ENCODE peak calls at places on chromosomes 6 and 20, in seven cellular contexts. I is transverse colon, Y is heart left ventricle, L is left ventricle myocardium inferior, N is spleen, T is uterus, U is Peyer's patch. G is an unnamed sample.

GRCh38 chr6:22424196-22424595 is 127.4 kb upstream of the PRL start:
- DNase-seq in T (no peak), U (no peak), I (no peak), Y (no peak), N (no peak), L (no peak), G (no peak)

GRCh38 chr6:44224154-44224977 is 971 bp downstream of the SLC29A1 start:
- DNase-seq in I (no peak), T (no peak), U (no peak), L (no peak), N (peak; percentile 65), Y (no peak), G (no peak)

GRCh38 chr6:133895573-133896343 is 6.8 kb downstream of the TCF21 start:
- DNase-seq in I (no peak), T (no peak), L (peak; percentile 39), Y (peak; percentile 47), N (no peak), U (no peak), G (no peak)

GRCh38 chr6:36319834-36320233 is 16.9 kb downstream of the BNIP5 start:
- DNase-seq in L (no peak), U (no peak), T (no peak), Y (no peak), N (no peak), I (peak; percentile 47), G (no peak)

GRCh38 chr6:142726616-142727015 is 218.4 kb downstream of the HIVEP2 start:
- DNase-seq in L (no peak), T (no peak), U (no peak), Y (no peak), I (no peak), N (no peak), G (no peak)

GRCh38 chr6:89985744-89986493 is 91.7 kb downstream of the GJA10 start:
- DNase-seq in L (no peak), T (no peak), U (no peak), N (no peak), Y (peak; percentile 62), I (no peak), G (no peak)

GRCh38 chr20:21395666-21396044 is 1.7 kb downstream of the NKX2-4 start:
- DNase-seq in T (no peak), Y (no peak), U (no peak), N (no peak), I (no peak), L (no peak), G (peak; percentile 18)

GRCh38 chr20:39253051-39253682 is 291.0 kb downstream of the DHX35 start:
- DNase-seq in U (no peak), T (no peak), L (no peak), I (no peak), Y (no peak), N (no peak), G (no peak)

GRCh38 chr20:21272279-21272678 is 30.9 kb upstream of the XRN2 start:
- DNase-seq in I (no peak), N (no peak), Y (no peak), U (no peak), T (no peak), L (no peak), G (no peak)

GRCh38 chr6:3848380-3848779 is 793 bp upstream of the FAM50B start:
- DNase-seq in Y (no peak), I (no peak), N (no peak), T (no peak), L (no peak), U (no peak), G (no peak)

GRCh38 chr6:40845588-40845987 is 193.4 kb downstream of the UNC5CL start:
- DNase-seq in L (no peak), U (no peak), Y (no peak), N (no peak), I (peak; percentile 12), T (peak; percentile 15), G (peak; percentile 3)

GRCh38 chr6:148700713-148701392 is 46.0 kb upstream of the UST start:
- DNase-seq in Y (no peak), N (no peak), U (no peak), I (peak; percentile 11), L (no peak), T (no peak), G (no peak)

GRCh38 chr6:47426524-47427302 is 50.9 kb upstream of the CD2AP start:
- DNase-seq in I (no peak), U (no peak), Y (no peak), T (no peak), N (no peak), L (no peak), G (no peak)

GRCh38 chr20:14337400-14338171 is at the start of gene FLRT3:
- DNase-seq in U (peak; percentile 87), I (peak; percentile 79), L (peak; percentile 36), Y (peak; percentile 66), T (peak; percentile 86), N (no peak), G (peak; percentile 52)

GRCh38 chr6:35691027-35691824 is 2.5 kb upstream of the FKBP5 start:
- DNase-seq in L (peak; percentile 89), T (peak; percentile 94), U (peak; percentile 85), N (peak; percentile 81), Y (peak; percentile 91), I (peak; percentile 77), G (no peak)

GRCh38 chr20:51249781-51250180 is 226.9 kb upstream of the KCNG1 start:
- DNase-seq in Y (no peak), N (no peak), I (no peak), L (no peak), T (no peak), U (no peak), G (no peak)
- TF ChIP-seq CTCF in Y (no peak), N (no peak), I (no peak), L (no peak), T (no peak), U (no peak), G (no peak)

GRCh38 chr6:30073489-30074240 is 1.9 kb downstream of the RNF39 start:
- DNase-seq in Y (no peak), L (no peak), T (no peak), I (no peak), N (no peak), U (no peak), G (no peak)

GRCh38 chr6:30075987-30076311 is 380 bp upstream of the RNF39 start:
- DNase-seq in T (no peak), U (no peak), L (no peak), I (no peak), N (no peak), Y (no peak), G (no peak)

GRCh38 chr6:30076333-30076732 is 764 bp upstream of the RNF39 start:
- DNase-seq in L (no peak), I (no peak), T (no peak), Y (no peak), U (no peak), N (no peak), G (no peak)

GRCh38 chr6:30075094-30075986 is at the start of gene RNF39:
- DNase-seq in I (peak; percentile 42), Y (no peak), N (no peak), U (peak; percentile 58), L (no peak), T (no peak), G (no peak)

GRCh38 chr6:30074331-30075093 is 1.1 kb downstream of the RNF39 start:
- DNase-seq in Y (no peak), U (no peak), I (no peak), T (no peak), L (no peak), N (no peak), G (no peak)
- H3K4me3 ChIP-seq in Y (peak overlapping the region; percentile 34), U (peak overlapping the region; percentile 39), I (peak overlapping the region; percentile 25), T (peak overlapping the region; percentile 7), L (peak overlapping the region; percentile 56), N (no peak overlapping the region), G (no peak overlapping the region)

GRCh38 chr20:31707258-31707615 is 15.4 kb downstream of the BCL2L1 start:
- DNase-seq in N (peak; percentile 18), T (no peak), Y (no peak), U (no peak), I (no peak), L (no peak), G (no peak)

GRCh38 chr20:31706607-31707257 is 15.9 kb downstream of the BCL2L1 start:
- DNase-seq in Y (no peak), L (no peak), I (no peak), N (no peak), U (no peak), T (no peak), G (no peak)

GRCh38 chr20:31705191-31705590 is 17.5 kb downstream of the BCL2L1 start:
- DNase-seq in Y (no peak), L (no peak), T (no peak), I (no peak), N (no peak), U (no peak), G (no peak)

GRCh38 chr20:31705598-31706597 is 16.8 kb downstream of the BCL2L1 start:
- DNase-seq in I (peak; percentile 54), Y (no peak), T (no peak), U (peak; percentile 57), N (peak; percentile 42), L (no peak), G (no peak)

DNA sequence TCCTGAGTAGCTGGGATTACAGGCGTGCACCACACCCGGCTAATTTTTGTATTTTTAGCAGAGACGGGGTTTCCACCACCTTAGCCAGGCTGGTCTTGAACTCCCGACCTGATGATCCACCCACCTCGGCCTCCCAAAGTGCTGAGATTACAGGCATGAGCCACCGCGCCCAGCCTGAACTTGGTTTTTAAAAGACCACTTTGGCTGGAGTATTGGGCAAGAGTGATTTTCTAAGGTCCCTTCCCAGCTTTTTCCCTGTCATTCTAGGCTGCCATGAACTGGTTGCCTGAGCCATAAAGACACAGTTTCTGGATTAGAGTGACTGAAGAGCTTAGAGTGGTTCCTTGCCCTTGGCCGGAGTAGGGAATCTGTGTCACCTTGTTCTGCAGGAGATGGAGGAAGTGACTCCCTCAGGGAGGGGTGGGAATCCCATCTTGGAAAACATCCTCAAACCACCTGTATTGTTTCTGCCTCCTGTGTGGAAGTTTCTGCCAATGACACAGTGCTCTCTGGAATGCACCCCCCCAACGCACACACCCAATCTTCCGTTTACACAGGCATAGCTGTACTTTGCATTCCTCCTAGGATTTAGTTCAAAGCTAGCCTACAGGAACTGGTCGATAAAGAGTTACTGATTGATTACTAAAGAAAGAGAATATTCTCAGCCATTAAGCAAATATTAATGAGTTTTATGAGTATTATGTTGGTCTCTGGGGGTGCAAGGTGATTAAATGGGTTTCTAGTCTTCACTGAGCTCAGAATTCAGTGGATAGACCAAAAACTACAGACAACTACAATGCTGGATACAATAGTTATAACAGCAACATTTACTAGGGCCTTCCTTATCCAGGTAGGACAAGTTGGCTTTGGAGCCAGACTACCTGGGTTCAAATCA is 18.2 kb downstream of the BCL2L1 start:
- DNase-seq in T (peak; percentile 34), L (peak; percentile 34), I (peak; percentile 87), U (peak; percentile 85), N (no peak), Y (peak; percentile 54), G (no peak)
- H3K36me3 ChIP-seq in T (no peaks in the 10 kb centered on the region), L (peaks cover 27% of the 10 kb centered on the region), I (no peaks in the 10 kb centered on the region), U (peaks cover 24% of the 10 kb centered on the region), N (peaks cover 57% of the 10 kb centered on the region), Y (peaks cover 37% of the 10 kb centered on the region), G (peaks cover 8% of the 10 kb centered on the region)

GRCh38 chr6:46190889-46191288 is 20.1 kb upstream of the ENPP5 start:
- DNase-seq in N (no peak), L (peak; percentile 19), Y (peak; percentile 52), T (no peak), I (no peak), U (no peak), G (no peak)
- TF ChIP-seq CTCF in N (no peak), L (no peak), Y (no peak), T (no peak), I (no peak), U (no peak), G (no peak)

GRCh38 chr20:775679-776135 is 7.4 kb upstream of the SLC52A3 start:
- DNase-seq in T (no peak), Y (peak; percentile 45), I (peak; percentile 91), L (no peak), U (peak; percentile 89), N (no peak), G (no peak)
- H3K4me3 ChIP-seq in T (no peak overlapping the region), Y (no peak overlapping the region), I (no peak overlapping the region), L (no peak overlapping the region), U (peak overlapping the region; percentile 34), N (no peak overlapping the region), G (no peak overlapping the region)

GRCh38 chr20:50582591-50583234 is 72.5 kb downstream of the PTPN1 start:
- DNase-seq in T (no peak), N (peak; percentile 87), U (peak; percentile 81), Y (no peak), I (no peak), L (no peak), G (no peak)
- H3K36me3 ChIP-seq in T (no peaks in the 10 kb centered on the region), N (peaks cover 100% of the 10 kb centered on the region), U (peaks cover 95% of the 10 kb centered on the region), Y (peaks cover 99% of the 10 kb centered on the region), I (peaks cover 3% of the 10 kb centered on the region), L (peaks cover 99% of the 10 kb centered on the region), G (peaks cover 61% of the 10 kb centered on the region)

G was measured in GM06990.